ENCODE peak calls at places on chromosomes 13 and 19, in ten cellular contexts. Z, R, I, J, E, D, L, A, B and S are unnamed samples.

GRCh38 chr13:51444922-51445321 is 7.9 kb downstream of the INTS6 start:
- DNase-seq in Z (no peak), R (peak; percentile 45), I (no peak), J (no peak), E (no peak), D (no peak), L (no peak), A (no peak), B (no peak), S (no peak)

GRCh38 chr19:9430444-9430843 is 4.9 kb downstream of the ZNF266 start:
- DNase-seq in Z (no peak), R (no peak), I (no peak), J (no peak), E (no peak), D (no peak), L (no peak), A (no peak), B (no peak), S (no peak)

GRCh38 chr19:46620716-46621115 is 4.2 kb downstream of the PTGIR start:
- DNase-seq in Z (no peak), R (no peak), I (peak; percentile 54), J (no peak), E (no peak), D (no peak), L (no peak), A (no peak), B (no peak), S (no peak)

GRCh38 chr13:112799394-112799793 is 109.6 kb downstream of the ATP11A start:
- DNase-seq in Z (no peak), R (no peak), I (no peak), J (no peak), E (no peak), D (no peak), L (no peak), A (no peak), B (no peak), S (no peak)

GRCh38 chr13:91184244-91184926 is 163.1 kb upstream of the MIR17HG start:
- DNase-seq in Z (no peak), R (peak; percentile 23), I (no peak), J (no peak), E (no peak), D (no peak), L (no peak), A (no peak), B (no peak), S (no peak)

GRCh38 chr13:113220877-113221276 is 11.5 kb downstream of the CUL4A start:
- DNase-seq in Z (no peak), R (no peak), I (no peak), J (peak; percentile 52), E (no peak), D (no peak), L (peak; percentile 64), A (peak; percentile 29), B (no peak), S (no peak)

GRCh38 chr13:44313674-44314073 is 60.0 kb upstream of the SERP2 start:
- DNase-seq in Z (peak; percentile 80), R (peak; percentile 86), I (no peak), J (no peak), E (no peak), D (no peak), L (no peak), A (no peak), B (no peak), S (no peak)

GRCh38 chr19:1074512-1075283 is 7.7 kb downstream of the ARHGAP45 start:
- DNase-seq in Z (no peak), R (peak; percentile 72), I (no peak), J (peak; percentile 78), E (peak; percentile 80), D (peak; percentile 92), L (no peak), A (peak; percentile 97), B (no peak), S (peak; percentile 92)

GRCh38 chr13:97346561-97347254 is 87.3 kb upstream of the RAP2A start:
- DNase-seq in Z (no peak), R (no peak), I (no peak), J (no peak), E (no peak), D (no peak), L (no peak), A (no peak), B (no peak), S (no peak)

GRCh38 chr13:113208424-113209335 is at the start of gene PCID2:
- DNase-seq in Z (no peak), R (peak; percentile 86), I (peak; percentile 60), J (peak; percentile 90), E (peak; percentile 87), D (peak; percentile 95), L (peak; percentile 97), A (peak; percentile 91), B (peak; percentile 96), S (peak; percentile 86)

GRCh38 chr13:113616281-113616906 is 31.8 kb downstream of the TFDP1 start:
- DNase-seq in Z (no peak), R (no peak), I (no peak), J (no peak), E (peak; percentile 12), D (no peak), L (no peak), A (no peak), B (peak; percentile 54), S (no peak)

GRCh38 chr19:15452111-15453047 is 2.6 kb upstream of the WIZ start:
- DNase-seq in Z (no peak), R (peak; percentile 82), I (peak; percentile 53), J (peak; percentile 96), E (peak; percentile 81), D (peak; percentile 85), L (peak; percentile 99), A (no peak), B (peak; percentile 86), S (peak; percentile 87)

GRCh38 chr19:41297628-41298326 is 12.2 kb upstream of the CCDC97 start:
- DNase-seq in Z (no peak), R (no peak), I (no peak), J (peak; percentile 72), E (no peak), D (peak; percentile 20), L (no peak), A (peak; percentile 33), B (no peak), S (no peak)

GRCh38 chr19:41299046-41299754 is 10.8 kb upstream of the CCDC97 start:
- DNase-seq in Z (no peak), R (no peak), I (no peak), J (peak; percentile 61), E (peak; percentile 50), D (peak; percentile 47), L (no peak), A (no peak), B (no peak), S (no peak)

GRCh38 chr19:41298327-41298964 is 11.5 kb upstream of the CCDC97 start:
- DNase-seq in Z (no peak), R (no peak), I (peak; percentile 70), J (peak; percentile 91), E (peak; percentile 50), D (peak; percentile 66), L (no peak), A (peak; percentile 63), B (peak; percentile 76), S (peak; percentile 76)

GRCh38 chr19:41302624-41303351 is 7.2 kb upstream of the CCDC97 start:
- DNase-seq in Z (no peak), R (no peak), I (no peak), J (no peak), E (no peak), D (peak; percentile 62), L (no peak), A (peak; percentile 83), B (no peak), S (no peak)

DNA sequence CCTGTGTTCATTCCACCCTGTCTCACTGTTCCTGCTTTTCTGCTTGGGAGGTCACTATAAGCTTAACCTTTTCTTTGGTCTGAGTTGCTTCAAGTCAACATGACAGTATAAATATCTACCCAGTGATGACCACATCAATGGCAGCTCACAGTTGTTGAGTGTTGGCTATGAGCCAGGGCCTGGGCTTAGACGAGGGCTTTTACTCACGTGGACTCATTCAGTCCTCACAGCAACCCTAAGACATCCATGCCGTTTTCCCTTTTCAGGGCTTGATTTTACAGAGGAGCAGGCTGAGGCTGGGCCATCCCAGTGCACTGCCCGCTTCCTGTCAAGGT is 10.2 kb upstream of the CCDC97 start:
- DNase-seq in Z (no peak), R (no peak), I (no peak), J (peak; percentile 90), E (peak; percentile 71), D (peak; percentile 52), L (no peak), A (peak; percentile 73), B (peak; percentile 64), S (peak; percentile 71)
- H3K4me1 ChIP-seq in Z (no peaks in the 10 kb centered on the region), R (no peaks in the 10 kb centered on the region), I (peaks cover 29% of the 10 kb centered on the region), J (peaks cover 41% of the 10 kb centered on the region), E (peaks cover 51% of the 10 kb centered on the region), D (peaks cover 50% of the 10 kb centered on the region), L (peaks cover 7% of the 10 kb centered on the region), A (peaks cover 88% of the 10 kb centered on the region), B (peaks cover 21% of the 10 kb centered on the region), S (peaks cover 11% of the 10 kb centered on the region)

GRCh38 chr13:40377783-40378182 is 288.7 kb downstream of the FOXO1 start:
- DNase-seq in Z (no peak), R (no peak), I (no peak), J (no peak), E (no peak), D (no peak), L (no peak), A (peak; percentile 51), B (no peak), S (no peak)
- H3K4me1 ChIP-seq in Z (no peaks in the 10 kb centered on the region), R (no peaks in the 10 kb centered on the region), I (no peaks in the 10 kb centered on the region), J (no peaks in the 10 kb centered on the region), E (no peaks in the 10 kb centered on the region), D (no peaks in the 10 kb centered on the region), L (no peaks in the 10 kb centered on the region), A (peaks cover 27% of the 10 kb centered on the region), B (no peaks in the 10 kb centered on the region), S (no peaks in the 10 kb centered on the region)

GRCh38 chr19:39413903-39414608 is 1.6 kb downstream of the PLEKHG2 start:
- DNase-seq in Z (no peak), R (no peak), I (no peak), J (peak; percentile 40), E (peak; percentile 72), D (peak; percentile 53), L (peak; percentile 80), A (no peak), B (peak; percentile 44), S (no peak)
- H3K4me1 ChIP-seq in Z (peaks cover 49% of the 10 kb centered on the region), R (peaks cover 23% of the 10 kb centered on the region), I (peaks cover 31% of the 10 kb centered on the region), J (peaks cover 22% of the 10 kb centered on the region), E (peaks cover 43% of the 10 kb centered on the region), D (peaks cover 47% of the 10 kb centered on the region), L (peaks cover 6% of the 10 kb centered on the region), A (peaks cover 23% of the 10 kb centered on the region), B (peaks cover 18% of the 10 kb centered on the region), S (peaks cover 11% of the 10 kb centered on the region)

DNA sequence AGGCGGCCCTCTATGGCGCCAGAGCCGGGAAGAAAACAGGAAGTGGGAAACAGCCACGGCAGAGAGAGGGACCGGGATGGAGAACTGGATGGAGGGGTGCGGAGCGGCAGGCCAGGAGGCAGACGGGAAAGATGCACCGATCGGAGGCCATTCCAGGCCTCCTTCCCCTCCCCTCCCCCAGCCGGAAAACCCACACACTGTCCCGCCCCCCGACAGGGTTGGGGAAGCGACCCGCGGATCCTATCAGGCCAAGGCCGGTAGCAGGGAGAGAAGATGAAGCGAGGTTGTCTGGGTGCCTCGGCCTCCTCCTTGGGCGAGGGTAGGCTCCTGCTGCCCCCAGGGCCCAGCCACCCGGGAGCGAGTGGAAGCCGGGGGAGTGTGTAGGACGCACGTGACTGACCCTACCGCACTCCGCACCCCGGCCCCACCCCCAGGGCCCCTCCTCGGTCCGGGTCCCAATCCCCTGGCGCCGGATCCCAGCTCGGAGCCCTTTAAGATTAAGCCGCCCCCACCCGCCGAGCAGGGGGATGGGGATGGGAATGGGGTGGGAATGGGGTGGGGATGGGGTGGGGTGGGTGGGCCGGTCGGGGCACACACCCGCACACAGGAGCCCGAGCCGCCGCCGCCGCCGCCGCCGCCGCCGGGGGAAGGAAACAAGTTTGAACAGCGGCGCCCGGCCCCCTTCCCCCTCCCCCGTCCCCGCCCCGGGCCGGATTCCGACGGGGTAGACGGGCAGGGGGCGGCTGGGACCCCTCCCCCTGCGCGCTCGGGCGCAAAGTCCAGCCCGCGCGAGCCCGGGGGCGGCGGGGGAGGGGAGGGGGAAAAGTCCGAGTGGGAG is 1.5 kb downstream of the ERF start:
- DNase-seq in Z (no peak), R (peak; percentile 15), I (no peak), J (peak; percentile 59), E (peak; percentile 68), D (peak; percentile 77), L (peak; percentile 91), A (peak; percentile 63), B (peak; percentile 79), S (peak; percentile 55)
- H3K4me1 ChIP-seq in Z (peaks cover 26% of the 10 kb centered on the region), R (peaks cover 10% of the 10 kb centered on the region), I (peaks cover 41% of the 10 kb centered on the region), J (peaks cover 46% of the 10 kb centered on the region), E (peaks cover 57% of the 10 kb centered on the region), D (peaks cover 49% of the 10 kb centered on the region), L (no peaks in the 10 kb centered on the region), A (peaks cover 40% of the 10 kb centered on the region), B (peaks cover 24% of the 10 kb centered on the region), S (peaks cover 19% of the 10 kb centered on the region)